ENCODE peak calls at places on chromosome 11, in ten cellular contexts. R is PC-9, U is H1, M is heart right ventricle, V is left ventricle myocardium inferior, N is PC-3, O is body of pancreas, G is brain microvascular endothelial cell, H is lower lobe of right lung, Q is IMR-90. P is an unnamed sample.

GRCh38 chr11:2912498-2912897 is 16.7 kb downstream of the PHLDA2 start:
- DNase-seq in R (peak), U (no peak), M (no peak), V (no peak), N (peak), O (peak), G (peak), H (peak), Q (peak), P (peak)

GRCh38 chr11:62579252-62579651 is 5.6 kb upstream of the EEF1G start:
- DNase-seq in R (no peak), U (no peak), M (no peak), V (no peak), N (no peak), O (no peak), G (no peak), H (no peak), Q (no peak), P (no peak)

GRCh38 chr11:28673687-28674431 is 565.7 kb downstream of the METTL15 start:
- DNase-seq in R (peak), U (no peak), M (no peak), V (no peak), N (peak), O (no peak), G (no peak), H (no peak), Q (peak), P (peak)

GRCh38 chr11:57373146-57373545 is 7.8 kb downstream of the PRG3 start:
- DNase-seq in R (no peak), U (no peak), M (peak), V (no peak), N (no peak), O (no peak), G (no peak), H (no peak), Q (no peak), P (no peak)

GRCh38 chr11:33197915-33198727 is 36.8 kb upstream of the CSTF3 start:
- DNase-seq in R (no peak), U (no peak), M (no peak), V (no peak), N (no peak), O (no peak), G (no peak), H (peak), Q (no peak), P (peak)

GRCh38 chr11:123545726-123546125 is 108.7 kb downstream of the SCN3B start:
- DNase-seq in R (no peak), U (no peak), M (no peak), V (no peak), N (no peak), O (no peak), G (no peak), H (no peak), Q (no peak), P (peak)

GRCh38 chr11:71951741-71952310 is 23.0 kb downstream of the RNF121 start:
- DNase-seq in R (no peak), U (no peak), M (no peak), V (no peak), N (no peak), O (no peak), G (no peak), H (no peak), Q (no peak), P (no peak)

GRCh38 chr11:69799582-69799981 is 19.6 kb downstream of the FGF3 start:
- DNase-seq in R (peak), U (no peak), M (no peak), V (no peak), N (peak), O (no peak), G (peak), H (no peak), Q (peak), P (no peak)

GRCh38 chr11:37657645-37658044 is 1059.6 kb upstream of the RAG2 start:
- DNase-seq in R (no peak), U (no peak), M (no peak), V (no peak), N (peak), O (no peak), G (no peak), H (no peak), Q (peak), P (no peak)

GRCh38 chr11:14411818-14412217 is 52.8 kb upstream of the RRAS2 start:
- DNase-seq in R (no peak), U (no peak), M (no peak), V (peak), N (peak), O (no peak), G (no peak), H (no peak), Q (peak), P (peak)

GRCh38 chr11:115760921-115761320 is 256.7 kb upstream of the CADM1 start:
- DNase-seq in R (no peak), U (no peak), M (no peak), V (no peak), N (no peak), O (no peak), G (no peak), H (no peak), Q (no peak), P (no peak)

GRCh38 chr11:102390667-102391449 is 43.8 kb downstream of the BIRC2 start:
- DNase-seq in R (peak), U (peak), M (peak), V (peak), N (peak), O (peak), G (peak), H (peak), Q (peak), P (peak)

GRCh38 chr11:8794677-8795103 is 112.1 kb downstream of the RPL27A start:
- DNase-seq in R (no peak), U (no peak), M (no peak), V (no peak), N (peak), O (peak), G (no peak), H (no peak), Q (no peak), P (no peak)

GRCh38 chr11:66569076-66569475 is 670 bp upstream of the CTSF start:
- DNase-seq in R (no peak), U (no peak), M (no peak), V (no peak), N (no peak), O (no peak), G (no peak), H (no peak), Q (no peak), P (no peak)
- H3K4me3 ChIP-seq in R (no peak), U (no peak), M (no peak), V (peak), N (no peak), O (no peak), G (no peak), H (no peak), Q (no peak), P (no peak)

GRCh38 chr11:95584589-95584988 is 205.0 kb downstream of the FAM76B start:
- DNase-seq in R (no peak), U (no peak), M (no peak), V (no peak), N (no peak), O (no peak), G (no peak), H (no peak), Q (no peak), P (no peak)
- TF ChIP-seq CTCF in R (no peak), U (no peak), M (peak), V (no peak), N (peak), O (no peak), G (no peak), H (no peak), Q (no peak), P (no peak)

GRCh38 chr11:128691802-128692749 is 1.8 kb upstream of the FLI1 start:
- DNase-seq in R (no peak), U (no peak), M (no peak), V (no peak), N (no peak), O (no peak), G (no peak), H (no peak), Q (no peak), P (no peak)

GRCh38 chr11:128695539-128696221 is 1.8 kb downstream of the FLI1 start:
- DNase-seq in R (no peak), U (no peak), M (no peak), V (no peak), N (no peak), O (no peak), G (no peak), H (peak), Q (no peak), P (no peak)

GRCh38 chr11:128690746-128691091 is 3.2 kb upstream of the FLI1 start:
- DNase-seq in R (no peak), U (no peak), M (no peak), V (no peak), N (no peak), O (no peak), G (no peak), H (peak), Q (no peak), P (no peak)

GRCh38 chr11:128694618-128695481 is 978 bp downstream of the FLI1 start:
- DNase-seq in R (no peak), U (no peak), M (no peak), V (no peak), N (no peak), O (no peak), G (no peak), H (peak), Q (no peak), P (no peak)

GRCh38 chr11:128692750-128693578 is 908 bp upstream of the FLI1 start:
- DNase-seq in R (no peak), U (no peak), M (peak), V (no peak), N (peak), O (no peak), G (peak), H (peak), Q (no peak), P (peak)
- H3K4me3 ChIP-seq in R (no peak), U (peak), M (peak), V (peak), N (peak), O (no peak), G (peak), H (peak), Q (peak), P (peak)

DNA sequence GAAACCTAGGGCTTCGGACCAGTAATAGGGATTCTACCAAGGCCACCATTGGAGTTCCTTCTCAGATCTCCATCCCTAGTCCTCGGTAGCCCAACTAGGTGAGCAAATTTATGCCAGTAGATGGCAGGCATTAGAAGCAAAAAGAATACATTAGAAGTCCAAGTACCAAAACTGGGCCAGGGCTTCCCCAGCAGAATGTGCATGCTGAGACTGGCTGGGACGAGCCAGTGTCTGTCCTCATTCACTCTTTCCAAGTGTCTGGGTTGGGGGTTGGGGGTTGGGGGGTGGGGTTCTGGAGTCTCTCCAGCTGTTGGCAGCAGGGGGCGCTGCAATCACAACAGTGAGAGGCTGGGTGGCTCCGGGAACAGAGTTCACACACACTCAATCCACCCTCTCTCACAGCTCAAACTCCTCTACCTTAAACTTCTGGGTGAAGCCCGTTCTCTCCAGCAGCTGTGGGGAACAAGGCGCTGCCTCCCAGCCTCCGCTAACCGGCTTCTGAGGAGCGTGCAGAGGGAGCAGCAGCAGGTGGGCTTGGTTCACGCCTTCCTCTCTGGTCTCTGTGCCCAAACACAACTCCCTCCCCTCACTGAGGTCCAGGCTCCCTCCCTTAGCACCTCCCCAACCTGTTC is 57.5 kb downstream of the BTG4 start:
- DNase-seq in R (peak), U (no peak), M (peak), V (no peak), N (peak), O (no peak), G (peak), H (no peak), Q (peak), P (peak)
- TF ChIP-seq CTCF in R (peak), U (peak), M (peak), V (peak), N (peak), O (no peak), G (peak), H (peak), Q (peak), P (peak)

GRCh38 chr11:6655790-6656580 is at the start of gene DCHS1:
- DNase-seq in R (no peak), U (no peak), M (peak), V (no peak), N (no peak), O (no peak), G (no peak), H (no peak), Q (no peak), P (no peak)

GRCh38 chr11:6653055-6653454 is 2.6 kb downstream of the DCHS1 start:
- DNase-seq in R (no peak), U (no peak), M (no peak), V (no peak), N (no peak), O (no peak), G (no peak), H (no peak), Q (no peak), P (no peak)

GRCh38 chr11:6653656-6654055 is 2.0 kb downstream of the DCHS1 start:
- DNase-seq in R (no peak), U (no peak), M (no peak), V (no peak), N (no peak), O (no peak), G (no peak), H (no peak), Q (no peak), P (no peak)

GRCh38 chr11:6655020-6655789 is 404 bp downstream of the DCHS1 start:
- DNase-seq in R (no peak), U (no peak), M (peak), V (no peak), N (no peak), O (no peak), G (no peak), H (no peak), Q (no peak), P (peak)

DNA sequence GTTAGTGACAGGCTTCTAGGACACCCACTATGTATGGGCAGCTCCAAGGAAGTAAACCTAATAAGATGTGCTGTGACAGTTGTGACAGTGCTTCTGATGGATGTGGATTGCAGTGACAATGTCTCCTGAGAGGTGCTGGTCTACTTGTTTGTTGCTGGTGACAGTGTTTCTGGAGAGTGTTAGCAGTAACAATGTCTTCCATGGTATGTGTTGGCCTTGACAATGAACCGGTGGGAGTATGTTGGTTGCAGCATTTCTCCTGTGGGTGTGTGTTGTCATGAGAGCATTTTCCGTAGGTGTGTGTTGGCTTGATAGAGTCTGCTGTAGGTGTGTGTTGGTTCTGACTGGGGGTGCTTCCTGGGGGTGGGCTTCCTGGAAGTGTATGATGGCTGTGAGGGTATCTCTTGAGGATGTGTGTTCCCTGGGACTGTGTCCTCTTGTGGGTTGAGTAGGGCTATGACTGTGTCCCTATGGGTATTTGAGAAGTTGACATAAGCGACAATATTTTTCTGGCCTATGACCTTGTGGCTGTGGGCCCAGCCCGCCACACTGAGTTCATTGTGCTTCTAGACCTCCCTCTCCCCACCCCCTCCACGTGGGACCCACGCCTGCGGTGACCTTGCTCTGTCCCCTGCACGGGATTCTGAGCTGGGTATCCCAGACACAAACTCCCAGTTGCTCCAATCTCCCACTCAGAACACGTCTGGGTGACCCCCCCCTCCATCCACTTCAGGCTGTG is 1.2 kb downstream of the DCHS1 start:
- DNase-seq in R (no peak), U (no peak), M (peak), V (no peak), N (no peak), O (peak), G (no peak), H (no peak), Q (no peak), P (no peak)
- H3K4me3 ChIP-seq in R (no peak), U (no peak), M (peak), V (peak), N (no peak), O (no peak), G (no peak), H (peak), Q (peak), P (peak)

GRCh38 chr11:106217456-106217855 is 140.0 kb downstream of the AASDHPPT start:
- DNase-seq in R (no peak), U (no peak), M (no peak), V (no peak), N (no peak), O (no peak), G (no peak), H (no peak), Q (no peak), P (peak)

GRCh38 chr11:106216281-106216680 is 138.8 kb downstream of the AASDHPPT start:
- DNase-seq in R (no peak), U (no peak), M (peak), V (peak), N (no peak), O (peak), G (no peak), H (no peak), Q (no peak), P (no peak)

GRCh38 chr11:106222626-106223025 is 145.2 kb downstream of the AASDHPPT start:
- DNase-seq in R (no peak), U (no peak), M (no peak), V (no peak), N (no peak), O (no peak), G (no peak), H (no peak), Q (no peak), P (no peak)

GRCh38 chr11:106218096-106218495 is 140.6 kb downstream of the AASDHPPT start:
- DNase-seq in R (no peak), U (no peak), M (no peak), V (no peak), N (no peak), O (no peak), G (no peak), H (no peak), Q (no peak), P (no peak)
- TF ChIP-seq CTCF in R (no peak), U (no peak), M (no peak), V (no peak), N (no peak), O (no peak), G (no peak), H (no peak), Q (no peak), P (no peak)

DNA sequence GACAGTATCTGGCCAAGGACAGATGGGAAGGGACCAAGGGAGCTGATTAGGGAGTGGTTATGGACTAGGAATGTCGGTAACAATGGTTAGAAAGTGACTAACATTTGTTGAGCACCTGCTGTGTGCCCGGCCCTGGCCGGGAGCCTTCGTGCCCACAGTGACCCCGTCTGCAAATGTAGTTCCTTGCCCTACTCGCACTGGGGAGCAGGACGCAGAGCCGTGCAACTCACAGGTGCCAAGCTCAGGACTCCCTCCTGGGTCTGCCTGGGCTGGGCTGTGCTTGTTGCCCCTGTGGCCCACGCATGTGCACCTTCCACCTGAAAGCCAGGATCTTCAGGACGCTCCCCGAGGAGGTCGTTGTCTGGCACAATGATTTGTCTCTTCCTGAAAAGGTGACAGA is 56.7 kb upstream of the PPP6R3 start:
- DNase-seq in R (no peak), U (no peak), M (no peak), V (no peak), N (no peak), O (no peak), G (no peak), H (no peak), Q (no peak), P (no peak)
- H3K4me3 ChIP-seq in R (no peak), U (no peak), M (no peak), V (no peak), N (no peak), O (no peak), G (no peak), H (no peak), Q (no peak), P (no peak)

GRCh38 chr11:82703796-82704195 is 29.9 kb downstream of the FAM181B start:
- DNase-seq in R (no peak), U (no peak), M (no peak), V (no peak), N (peak), O (no peak), G (no peak), H (no peak), Q (no peak), P (no peak)

GRCh38 chr11:82703226-82703625 is 30.4 kb downstream of the FAM181B start:
- DNase-seq in R (no peak), U (no peak), M (no peak), V (no peak), N (no peak), O (no peak), G (no peak), H (no peak), Q (no peak), P (no peak)

GRCh38 chr11:82698576-82699352 is 34.9 kb downstream of the FAM181B start:
- DNase-seq in R (no peak), U (no peak), M (no peak), V (no peak), N (no peak), O (no peak), G (no peak), H (no peak), Q (no peak), P (no peak)

DNA sequence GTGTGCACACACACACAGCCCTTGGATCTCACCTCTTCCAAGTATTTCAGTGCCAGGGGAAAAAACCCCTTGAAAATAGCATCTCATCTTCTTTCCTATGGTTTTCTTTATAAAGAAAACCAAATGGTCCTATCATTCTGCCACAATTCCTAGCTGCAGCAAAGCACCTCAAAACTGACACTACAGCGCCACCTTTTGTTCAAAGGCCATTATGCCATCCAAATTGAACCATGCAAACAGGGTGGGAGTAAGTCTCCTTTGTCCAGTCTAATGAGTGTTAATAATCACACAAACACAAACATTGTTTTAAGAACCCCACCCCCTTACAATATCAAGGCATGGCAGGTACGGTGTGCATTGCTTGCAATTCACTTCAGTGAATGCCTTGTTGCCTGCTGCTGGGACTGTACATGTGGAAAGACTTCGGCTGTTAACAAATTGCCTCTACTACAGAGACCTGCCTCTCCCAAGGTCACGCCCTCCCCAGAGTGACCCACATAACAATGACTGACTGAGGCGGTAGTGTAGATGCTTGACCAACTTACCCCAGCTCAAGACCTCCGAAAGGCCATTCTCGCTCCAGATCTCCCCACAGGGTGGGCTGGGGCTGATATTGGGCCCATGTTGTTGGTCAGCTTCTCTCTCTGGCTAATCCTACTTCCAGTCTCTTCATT is 31.7 kb downstream of the FAM181B start:
- DNase-seq in R (no peak), U (no peak), M (no peak), V (no peak), N (peak), O (no peak), G (peak), H (no peak), Q (peak), P (peak)
- TF ChIP-seq CTCF in R (peak), U (peak), M (peak), V (peak), N (peak), O (peak), G (peak), H (peak), Q (peak), P (peak)

GRCh38 chr11:61281581-61282250 is 13.4 kb downstream of the VWCE start:
- DNase-seq in R (peak), U (peak), M (no peak), V (peak), N (no peak), O (peak), G (no peak), H (no peak), Q (no peak), P (no peak)
- H3K4me3 ChIP-seq in R (no peak), U (peak), M (no peak), V (no peak), N (no peak), O (no peak), G (peak), H (no peak), Q (no peak), P (no peak)